ENCODE peak calls at places on chromosomes 1 and 21, in nine cellular contexts. Q is EL; R is anterior cingulate cortex; P is GM23248; J is stimulated activated CD4-positive, alpha-beta T cell treated with anti-CD3 and anti-CD28 coated beads, Interleukin-12 subunit alpha, Interleukin-12 subunit beta, amount 100 ng/mL, for 4 hours; H is GM20000; V is H4; G is epithelial cell of esophagus; W is kidney tubule cell. F is an unnamed sample.

GRCh38 chr1:195202271-195202670 is 1406.0 kb downstream of the KCNT2 start:
- DNase-seq in Q (no peak), R (no peak), P (no peak), J (no peak), H (no peak), V (no peak), G (no peak), W (no peak), F (no peak)

GRCh38 chr1:109618614-109619404 is 607 bp downstream of the GNAT2 start:
- DNase-seq in Q (no peak), R (no peak), P (no peak), J (no peak), H (no peak), V (no peak), G (no peak), W (no peak), F (no peak)

GRCh38 chr21:15788847-15789548 is 59.2 kb downstream of the USP25 start:
- DNase-seq in Q (peak), R (no peak), P (peak), J (no peak), H (no peak), V (no peak), G (peak), W (no peak), F (no peak)

GRCh38 chr1:203465146-203465798 is 10.3 kb upstream of the PRELP start:
- DNase-seq in Q (no peak), R (no peak), P (peak), J (no peak), H (no peak), V (no peak), G (no peak), W (no peak), F (no peak)

GRCh38 chr1:110155878-110156522 is 5.7 kb downstream of the SLC6A17 start:
- DNase-seq in Q (peak), R (no peak), P (peak), J (peak), H (peak), V (peak), G (peak), W (peak), F (peak)

GRCh38 chr1:43883321-43883720 is 50.3 kb upstream of the ARTN start:
- DNase-seq in Q (no peak), R (no peak), P (no peak), J (no peak), H (no peak), V (no peak), G (peak), W (no peak), F (no peak)

GRCh38 chr1:44655609-44656008 is 18.7 kb downstream of the TMEM53 start:
- DNase-seq in Q (peak), R (no peak), P (peak), J (no peak), H (no peak), V (no peak), G (no peak), W (peak), F (no peak)

GRCh38 chr1:244361764-244362473 is 89.8 kb downstream of the ADSS2 start:
- DNase-seq in Q (peak), R (no peak), P (peak), J (no peak), H (no peak), V (peak), G (peak), W (peak), F (peak)

GRCh38 chr1:187928717-187929116 is 1100.0 kb downstream of the PLA2G4A start:
- DNase-seq in Q (no peak), R (no peak), P (no peak), J (no peak), H (no peak), V (no peak), G (no peak), W (no peak), F (no peak)

GRCh38 chr1:53417003-53417402 is 42.2 kb upstream of the DMRTB1 start:
- DNase-seq in Q (no peak), R (no peak), P (no peak), J (no peak), H (no peak), V (no peak), G (no peak), W (no peak), F (no peak)

GRCh38 chr1:62240651-62241050 is 46.0 kb downstream of the L1TD1 start:
- DNase-seq in Q (no peak), R (no peak), P (no peak), J (no peak), H (no peak), V (no peak), G (no peak), W (no peak), F (no peak)